ENCODE peak calls at places on chromosomes 5 and 9, in nine cellular contexts. Q is NCI-H1092; V is activated effector memory CD4-positive, alpha-beta T cell treated with Interleukin-2 at 50 U/mL for 16 hours; B is RWPE1; S is AG10803; Z is GDM1; N is H4; W is progenitor cell of endocrine pancreas; Y is ELR. R is an unnamed sample.

GRCh38 chr9:128503870-128504269 is 649 bp upstream of the GLE1 start:
- DNase-seq in Q (peak), V (no peak), B (peak), S (peak), Z (no peak), N (no peak), W (no peak), Y (peak), R (no peak)

GRCh38 chr5:13488254-13488931 is 456.1 kb downstream of the DNAH5 start:
- DNase-seq in Q (no peak), V (no peak), B (no peak), S (no peak), Z (no peak), N (no peak), W (no peak), Y (no peak), R (no peak)

GRCh38 chr5:180115326-180116076 is 43.9 kb upstream of the RNF130 start:
- DNase-seq in Q (no peak), V (no peak), B (no peak), S (no peak), Z (no peak), N (no peak), W (no peak), Y (no peak), R (no peak)

GRCh38 chr5:1034421-1034905 is 25.9 kb downstream of the NKD2 start:
- DNase-seq in Q (no peak), V (no peak), B (no peak), S (no peak), Z (no peak), N (no peak), W (no peak), Y (no peak), R (no peak)

GRCh38 chr5:180135128-180135955 is 63.8 kb upstream of the RNF130 start:
- DNase-seq in Q (no peak), V (no peak), B (peak), S (peak), Z (peak), N (peak), W (no peak), Y (peak), R (no peak)

GRCh38 chr5:1476181-1476966 is 31.1 kb upstream of the SLC6A3 start:
- DNase-seq in Q (no peak), V (no peak), B (no peak), S (no peak), Z (no peak), N (no peak), W (no peak), Y (no peak), R (no peak)

GRCh38 chr5:110769282-110769681 is 30.5 kb downstream of the SLC25A46 start:
- DNase-seq in Q (no peak), V (no peak), B (no peak), S (peak), Z (no peak), N (peak), W (no peak), Y (no peak), R (no peak)

GRCh38 chr5:485943-486491 is 38.2 kb downstream of the SLC9A3 start:
- DNase-seq in Q (no peak), V (no peak), B (no peak), S (no peak), Z (no peak), N (no peak), W (no peak), Y (peak), R (peak)

GRCh38 chr5:180315762-180316212 is 23.9 kb upstream of the MAPK9 start:
- DNase-seq in Q (peak), V (peak), B (no peak), S (peak), Z (peak), N (peak), W (peak), Y (peak), R (no peak)